ENCODE peak calls at places on chromosomes 16 and 17, in four cellular contexts. One of them, this sample, is unnamed.

GRCh38 chr17:74554909-74555308 is 9.0 kb upstream of the CD300C start:
- DNase-seq in HepG2: no peak
- DNase-seq in K562: no peak
- DNase-seq in H1: no peak
- DNase-seq in this sample: no peak

GRCh38 chr16:17784073-17784472 is 313.3 kb upstream of the XYLT1 start:
- DNase-seq in K562: peak
- DNase-seq in H1: no peak
- DNase-seq in HepG2: peak
- DNase-seq in this sample: no peak

GRCh38 chr16:31411024-31411845 is 16.9 kb downstream of the COX6A2 start:
- DNase-seq in HepG2: no peak
- DNase-seq in K562: no peak
- DNase-seq in H1: no peak
- DNase-seq in this sample: no peak

GRCh38 chr17:17837380-17837821 is 615 bp upstream of the SREBF1 start:
- DNase-seq in H1: no peak
- DNase-seq in HepG2: peak
- DNase-seq in K562: no peak
- DNase-seq in this sample: no peak

GRCh38 chr16:7037491-7037890 is 295.2 kb upstream of the RBFOX1 start:
- DNase-seq in K562: no peak
- DNase-seq in HepG2: peak
- DNase-seq in H1: no peak
- DNase-seq in this sample: no peak

GRCh38 chr17:58060596-58061191 is 22.5 kb upstream of the DYNLL2 start:
- DNase-seq in HepG2: no peak
- DNase-seq in K562: no peak
- DNase-seq in H1: no peak
- DNase-seq in this sample: no peak

GRCh38 chr16:10629592-10629963 is 49.2 kb upstream of the EMP2 start:
- DNase-seq in HepG2: no peak
- DNase-seq in H1: peak
- DNase-seq in K562: no peak
- DNase-seq in this sample: no peak

GRCh38 chr17:74368341-74369152 is 1.2 kb downstream of the GPR142 start:
- DNase-seq in K562: peak
- DNase-seq in HepG2: peak
- DNase-seq in H1: peak
- DNase-seq in this sample: no peak

GRCh38 chr17:39199673-39199985 is 454 bp upstream of the RPL19 start:
- DNase-seq in H1: no peak
- DNase-seq in HepG2: no peak
- DNase-seq in K562: no peak
- DNase-seq in this sample: no peak

GRCh38 chr16:78957328-78958100 is 643.0 kb downstream of the MAF start:
- DNase-seq in K562: no peak
- DNase-seq in HepG2: no peak
- DNase-seq in H1: no peak
- DNase-seq in this sample: no peak

GRCh38 chr17:72900542-72900941 is 191.9 kb downstream of the SLC39A11 start:
- DNase-seq in K562: no peak
- DNase-seq in HepG2: no peak
- DNase-seq in H1: no peak
- DNase-seq in this sample: no peak

GRCh38 chr17:17540278-17540906 is 44.2 kb upstream of the RASD1 start:
- DNase-seq in HepG2: no peak
- DNase-seq in K562: no peak
- DNase-seq in H1: no peak
- DNase-seq in this sample: no peak

GRCh38 chr16:85479972-85480726 is 133.0 kb upstream of the GSE1 start:
- DNase-seq in K562: no peak
- DNase-seq in H1: peak
- DNase-seq in HepG2: no peak
- DNase-seq in this sample: no peak

GRCh38 chr17:4934173-4934979 is 2.3 kb downstream of the GP1BA start:
- DNase-seq in HepG2: peak
- DNase-seq in K562: peak
- DNase-seq in H1: no peak
- DNase-seq in this sample: no peak

GRCh38 chr17:81002409-81003361 is 11.0 kb downstream of the CHMP6 start:
- DNase-seq in H1: no peak
- DNase-seq in K562: peak
- DNase-seq in HepG2: no peak
- DNase-seq in this sample: no peak
- TF ChIP-seq BRCA1 in H1: no peak
- TF ChIP-seq BRCA1 in K562: no peak
- TF ChIP-seq BRCA1 in HepG2: no peak
- TF ChIP-seq BRCA1 in this sample: no peak

GRCh38 chr16:19883296-19883951 is 1.2 kb downstream of the GPRC5B start:
- DNase-seq in HepG2: no peak
- DNase-seq in K562: peak
- DNase-seq in H1: peak
- DNase-seq in this sample: no peak
- TF ChIP-seq BRCA1 in HepG2: no peak
- TF ChIP-seq BRCA1 in K562: no peak
- TF ChIP-seq BRCA1 in H1: no peak
- TF ChIP-seq BRCA1 in this sample: no peak

DNA sequence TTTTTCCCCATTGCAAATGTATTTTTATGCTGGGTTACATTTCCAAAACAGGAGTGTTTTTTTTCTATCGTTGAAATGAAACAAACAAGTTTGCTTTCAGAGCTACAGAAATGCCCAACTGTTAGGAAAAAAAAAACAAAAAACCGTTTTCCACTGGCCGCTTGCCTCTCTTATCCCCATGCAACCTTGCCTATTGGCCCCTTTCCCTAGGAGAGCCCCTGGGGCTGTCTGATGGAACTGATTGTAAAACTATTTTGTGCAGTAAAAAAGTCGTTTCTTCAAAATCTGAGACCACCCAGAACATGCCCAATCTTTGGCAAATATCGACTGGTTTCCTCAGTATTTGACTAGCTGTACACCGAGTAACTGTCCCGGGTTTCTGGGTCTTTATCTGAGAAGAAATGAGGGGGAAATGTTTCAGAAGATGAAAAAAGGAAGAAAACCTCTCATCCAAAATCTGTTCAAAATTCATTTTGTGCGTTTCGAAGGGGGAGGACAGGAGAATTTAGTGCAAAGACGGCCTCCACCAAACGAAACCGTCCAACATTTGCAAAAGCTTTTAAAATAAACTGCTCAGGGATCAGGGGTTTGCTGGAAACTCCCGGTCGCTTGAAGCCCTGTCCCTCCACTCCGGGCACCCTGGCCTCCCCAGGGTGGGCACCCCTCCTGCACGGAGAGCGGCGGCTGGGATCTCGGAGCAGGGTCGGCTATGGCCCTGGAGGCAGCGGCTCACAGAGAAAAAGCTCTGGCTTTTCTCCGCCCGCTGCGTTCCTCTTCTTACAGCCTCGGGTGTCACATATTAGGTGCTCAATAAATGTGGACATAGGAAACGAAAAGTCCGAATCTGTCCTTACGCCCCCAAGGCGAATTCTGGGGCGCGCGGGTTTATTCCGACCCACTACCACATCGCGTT is 1.0 kb upstream of the GNAO1 start:
- DNase-seq in H1: peak
- DNase-seq in K562: no peak
- DNase-seq in HepG2: no peak
- DNase-seq in this sample: no peak
- TF ChIP-seq BRCA1 in H1: no peak
- TF ChIP-seq BRCA1 in K562: no peak
- TF ChIP-seq BRCA1 in HepG2: no peak
- TF ChIP-seq BRCA1 in this sample: no peak

DNA sequence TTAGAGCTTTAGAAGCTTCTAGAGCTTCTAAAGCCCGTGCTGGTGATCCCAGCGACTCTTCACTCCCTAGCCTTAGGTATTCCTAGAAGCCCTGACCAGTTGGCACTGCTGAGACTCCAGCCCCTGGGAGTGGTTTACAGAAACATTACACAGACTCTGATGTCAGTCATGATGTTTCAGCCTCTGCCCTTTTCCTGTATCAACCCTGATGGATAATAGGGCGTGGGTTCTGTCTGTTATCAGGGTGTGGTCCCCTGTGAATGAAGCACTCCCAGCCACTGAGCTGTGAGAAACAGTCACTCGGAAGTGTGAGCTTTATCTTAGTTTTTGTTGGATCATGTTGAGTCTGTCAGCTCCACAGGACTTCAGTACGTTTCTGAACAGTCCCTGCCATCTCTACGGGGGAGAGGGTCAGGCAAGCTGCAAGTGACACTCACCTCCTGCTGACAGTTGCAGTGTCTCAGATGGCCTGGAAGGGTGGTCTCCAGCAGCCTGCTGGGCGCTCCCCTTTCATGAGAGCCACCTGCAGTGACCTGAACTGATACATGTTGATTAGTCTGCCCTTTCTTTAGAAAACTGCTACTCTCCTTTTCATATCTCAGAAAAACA is 12.8 kb downstream of the GOSR2 start:
- DNase-seq in H1: no peak
- DNase-seq in HepG2: no peak
- DNase-seq in K562: peak
- DNase-seq in this sample: no peak
- TF ChIP-seq BRCA1 in H1: no peak
- TF ChIP-seq BRCA1 in HepG2: no peak
- TF ChIP-seq BRCA1 in K562: no peak
- TF ChIP-seq BRCA1 in this sample: no peak

DNA sequence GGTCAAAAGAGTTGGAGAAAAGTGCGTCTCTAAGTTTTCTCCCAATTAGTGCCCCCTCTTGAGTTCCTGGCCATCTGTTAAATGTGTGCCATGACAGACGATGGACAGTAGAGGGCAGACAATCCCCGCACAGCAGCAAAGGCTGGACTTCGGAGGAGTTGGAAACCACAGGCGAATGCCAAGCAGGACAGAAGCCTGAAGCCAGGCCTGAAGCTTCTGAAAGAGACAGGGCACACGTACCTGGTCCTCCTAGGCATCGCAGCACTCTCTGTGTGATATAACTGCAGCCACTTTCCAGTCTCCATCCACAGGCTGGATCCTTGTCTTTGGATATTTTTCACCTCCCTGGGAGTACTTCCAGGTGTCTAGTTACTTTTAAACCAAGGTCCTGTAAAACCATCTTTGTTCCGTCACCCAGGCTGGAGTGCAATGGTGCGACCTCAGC is 14.5 kb downstream of the C17orf100 start:
- DNase-seq in K562: peak
- DNase-seq in HepG2: peak
- DNase-seq in H1: peak
- DNase-seq in this sample: no peak
- TF ChIP-seq BRCA1 in K562: no peak
- TF ChIP-seq BRCA1 in HepG2: no peak
- TF ChIP-seq BRCA1 in H1: no peak
- TF ChIP-seq BRCA1 in this sample: no peak

GRCh38 chr16:19645557-19645981 is 72.5 kb downstream of the KNOP1 start:
- DNase-seq in H1: peak
- DNase-seq in HepG2: no peak
- DNase-seq in K562: no peak
- DNase-seq in this sample: no peak

GRCh38 chr16:19644877-19645276 is 73.2 kb downstream of the KNOP1 start:
- DNase-seq in HepG2: no peak
- DNase-seq in K562: no peak
- DNase-seq in H1: no peak
- DNase-seq in this sample: no peak

GRCh38 chr16:19636436-19637267 is 81.1 kb downstream of the VPS35L start:
- DNase-seq in HepG2: no peak
- DNase-seq in H1: no peak
- DNase-seq in K562: no peak
- DNase-seq in this sample: no peak

GRCh38 chr16:19639986-19640421 is 78.0 kb downstream of the KNOP1 start:
- DNase-seq in H1: no peak
- DNase-seq in K562: no peak
- DNase-seq in HepG2: no peak
- DNase-seq in this sample: no peak
- TF ChIP-seq BRCA1 in H1: no peak
- TF ChIP-seq BRCA1 in K562: no peak
- TF ChIP-seq BRCA1 in HepG2: no peak
- TF ChIP-seq BRCA1 in this sample: no peak

DNA sequence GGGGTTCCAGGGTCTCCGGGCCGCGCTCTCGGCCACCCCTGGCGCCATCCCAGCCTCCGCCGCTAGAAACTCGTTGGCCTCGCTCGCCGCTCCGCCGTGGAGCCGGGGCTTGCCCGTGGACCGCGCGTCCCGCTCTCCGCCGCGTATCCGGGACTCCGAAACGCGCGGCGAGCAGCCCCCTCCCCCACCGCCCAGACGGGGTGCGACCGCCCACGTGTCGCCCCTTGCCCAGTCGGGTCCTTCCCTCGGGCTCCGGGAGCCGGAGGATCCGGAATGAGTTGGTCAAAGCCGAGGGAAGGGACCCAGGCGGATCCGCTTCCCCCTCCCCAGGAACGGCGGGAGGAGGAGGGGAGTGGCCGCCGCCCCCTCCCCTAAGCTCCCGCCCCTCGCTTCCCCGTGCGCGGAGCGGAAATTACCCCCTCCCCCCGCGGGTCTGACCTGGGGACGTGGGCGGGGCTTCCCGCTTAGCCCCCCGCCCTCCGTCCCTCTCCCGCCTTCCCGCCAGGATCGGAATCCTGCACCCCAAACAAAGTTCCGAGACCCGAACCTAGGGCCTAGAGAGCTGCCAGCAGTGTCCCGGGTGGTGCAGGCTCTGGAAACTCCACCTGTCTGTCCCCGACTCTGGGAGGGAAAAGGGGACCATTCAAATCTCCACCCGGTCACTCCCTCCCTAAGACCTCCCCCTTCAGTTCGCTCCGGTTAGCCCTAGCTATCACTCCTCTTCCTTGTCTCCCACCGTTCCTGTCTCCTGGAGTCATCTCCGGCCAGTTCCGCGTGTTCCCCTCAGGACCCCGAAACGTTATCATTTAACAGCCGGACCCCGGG is 1.1 kb upstream of the IGF2BP1 start:
- DNase-seq in K562: peak
- DNase-seq in H1: peak
- DNase-seq in HepG2: peak
- DNase-seq in this sample: no peak
- TF ChIP-seq BRCA1 in K562: no peak
- TF ChIP-seq BRCA1 in H1: no peak
- TF ChIP-seq BRCA1 in HepG2: peak
- TF ChIP-seq BRCA1 in this sample: no peak

DNA sequence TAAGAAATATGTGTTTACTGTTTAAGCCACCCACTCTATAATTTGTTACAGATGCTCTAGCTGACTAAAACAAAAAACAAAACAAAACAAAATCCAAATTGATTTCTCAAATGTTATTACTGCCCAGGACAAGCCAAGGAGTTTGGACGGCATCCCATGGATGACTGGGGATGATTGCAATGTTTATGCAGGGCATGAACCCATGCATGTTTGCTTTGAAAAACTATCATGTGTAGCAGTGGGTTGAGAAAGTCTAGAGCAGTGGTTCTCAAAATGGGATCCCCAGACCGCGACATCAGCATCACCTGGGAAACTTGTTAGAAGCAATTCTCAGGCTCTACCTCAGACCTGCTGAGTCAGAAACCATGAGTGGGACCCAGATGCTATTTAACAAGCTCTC is 223.1 kb upstream of the PSMD7 start:
- DNase-seq in HepG2: no peak
- DNase-seq in K562: no peak
- DNase-seq in H1: no peak
- DNase-seq in this sample: no peak
- TF ChIP-seq BRCA1 in HepG2: no peak
- TF ChIP-seq BRCA1 in K562: no peak
- TF ChIP-seq BRCA1 in H1: no peak
- TF ChIP-seq BRCA1 in this sample: no peak